ENCODE peak calls at places on chromosome 1, in four cellular contexts. H is WTC11, Z is HepG2, Y is K562. W is an unnamed sample.

GRCh38 chr1:10724052-10724494 is 72.4 kb downstream of the CASZ1 start:
- DNase-seq in H (no peak), Z (no peak), Y (no peak), W (peak)

GRCh38 chr1:205601209-205601608 is 30.6 kb downstream of the ELK4 start:
- DNase-seq in Y (no peak), H (no peak), Z (peak), W (no peak)

GRCh38 chr1:201870397-201870796 is 18.3 kb upstream of the SHISA4 start:
- DNase-seq in Y (no peak), Z (no peak), H (no peak), W (no peak)

GRCh38 chr1:23589506-23589872 is 30.2 kb upstream of the ID3 start:
- DNase-seq in Y (no peak), Z (no peak), H (no peak), W (no peak)

GRCh38 chr1:12150456-12151200 is 16.2 kb upstream of the TNFRSF1B start:
- DNase-seq in H (no peak), Z (no peak), Y (no peak), W (no peak)

GRCh38 chr1:21510885-21511578 is 1.8 kb downstream of the ALPL start:
- DNase-seq in Y (no peak), Z (no peak), H (no peak), W (peak)

GRCh38 chr1:118116909-118117308 is 68.1 kb downstream of the SPAG17 start:
- DNase-seq in Z (peak), H (no peak), Y (no peak), W (no peak)

GRCh38 chr1:156420209-156421061 is 51.4 kb downstream of the RHBG start:
- DNase-seq in H (peak), Y (peak), Z (no peak), W (no peak)

GRCh38 chr1:117128323-117129079 is 7.0 kb upstream of the TRIM45 start:
- DNase-seq in Y (no peak), Z (no peak), H (no peak), W (peak)

DNA sequence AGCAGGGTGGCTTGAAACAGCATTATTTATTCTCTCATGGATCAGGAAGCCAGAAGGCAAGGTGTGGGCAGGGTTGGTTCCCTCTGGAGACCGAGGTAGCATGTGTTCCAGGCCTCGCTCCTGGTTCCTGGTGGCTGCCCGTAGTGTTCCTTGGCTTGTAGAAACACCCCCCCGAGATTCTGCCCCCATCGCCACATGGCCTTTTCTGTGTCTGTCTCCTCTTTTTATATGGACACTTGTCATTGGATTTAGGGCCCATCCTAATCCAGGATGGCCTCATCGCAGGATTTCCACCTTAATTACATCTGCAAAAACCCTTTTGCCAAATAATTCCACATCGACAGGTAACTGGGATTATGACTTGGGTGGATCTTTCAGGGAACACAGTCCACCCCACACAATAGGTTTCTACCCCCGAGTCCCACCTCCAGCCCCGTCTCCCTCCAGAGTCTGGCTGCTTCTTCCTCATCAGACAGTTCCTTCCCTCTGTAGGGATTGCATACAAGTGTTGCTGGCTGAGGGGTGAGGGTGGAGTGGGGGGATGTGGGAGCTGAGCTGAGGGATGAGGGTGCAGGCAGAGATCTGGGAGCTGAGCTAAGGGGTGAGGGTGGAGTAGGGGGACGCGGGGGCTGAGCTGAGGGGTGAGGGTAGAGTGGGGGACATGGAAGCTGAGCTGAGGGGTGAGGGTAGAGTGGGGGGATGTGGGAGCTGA is 12.3 kb upstream of the NPHP4 start:
- DNase-seq in Z (no peak), Y (no peak), H (no peak), W (no peak)
- TF ChIP-seq NR3C1 in Z (no peak), Y (no peak), H (no peak), W (no peak)

DNA sequence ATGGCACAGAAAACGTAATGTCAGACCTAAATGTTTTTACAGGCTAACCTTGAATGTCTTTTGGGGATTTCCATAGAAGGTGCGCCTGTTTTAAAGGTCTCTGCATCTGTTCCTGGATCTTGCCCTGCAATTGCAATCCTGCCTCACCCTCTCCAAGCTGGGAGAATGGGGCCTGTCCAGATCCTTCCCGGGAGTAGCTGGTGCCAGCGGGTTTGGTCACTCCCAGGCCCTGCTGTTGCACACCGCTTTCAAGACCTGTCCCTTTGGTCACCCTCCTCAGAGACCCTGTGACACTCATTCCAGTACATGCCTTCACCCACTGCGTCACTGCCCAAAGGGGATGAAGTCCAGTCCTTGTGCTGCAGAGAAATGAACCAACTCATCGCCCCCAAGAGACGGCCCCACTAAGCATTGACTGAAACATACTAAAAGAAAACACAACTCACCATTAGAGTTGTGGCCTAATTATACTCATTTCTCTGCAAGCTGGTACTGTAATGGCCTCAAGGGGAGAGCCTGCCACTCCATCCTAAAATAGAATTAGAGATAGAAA is 1.9 kb upstream of the IRF2BP2 start:
- DNase-seq in Y (no peak), Z (peak), H (peak), W (peak)
- TF ChIP-seq NR3C1 in Y (no peak), Z (no peak), H (no peak), W (no peak)

DNA sequence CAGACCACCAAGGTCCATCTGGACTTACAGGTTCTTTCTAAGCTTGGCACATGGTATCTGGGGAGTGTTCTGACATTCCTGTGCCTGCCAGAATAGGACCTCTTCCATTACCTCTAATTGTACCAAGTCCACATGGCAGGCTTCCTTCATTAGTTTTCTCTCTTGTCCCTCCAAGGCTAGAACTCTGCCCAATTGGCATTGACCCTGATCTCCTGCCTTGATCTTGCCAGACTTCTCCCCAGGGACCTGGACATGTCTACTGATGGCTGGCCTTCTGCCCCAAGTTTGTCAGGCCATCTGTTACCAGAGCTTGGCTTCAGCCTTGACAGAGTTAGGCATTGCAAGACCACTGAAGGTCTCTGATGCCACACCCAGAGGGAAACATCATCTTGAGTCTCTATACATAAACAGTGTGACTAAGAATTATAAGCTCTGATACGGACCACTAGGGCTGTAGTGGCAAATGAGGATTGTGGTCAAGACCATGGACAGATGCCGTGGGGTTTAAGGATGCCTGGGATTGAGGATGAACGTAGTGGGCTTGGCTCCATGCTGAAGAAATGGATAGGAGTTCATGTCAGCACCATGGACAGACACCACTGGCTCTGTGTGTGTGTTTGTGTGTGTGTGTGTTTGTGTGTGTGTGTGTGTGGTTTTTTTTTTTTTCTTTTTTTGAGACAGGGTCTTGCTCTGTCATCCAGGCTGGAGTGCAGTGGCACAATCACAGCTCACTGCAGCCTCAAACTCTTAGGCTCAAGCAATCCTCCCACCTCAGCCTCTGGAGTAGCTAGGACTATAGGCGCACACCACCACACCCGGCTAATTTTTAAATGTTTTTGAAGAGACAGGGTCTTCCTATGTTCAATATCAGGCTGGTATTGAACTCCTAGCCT is 19.5 kb upstream of the PSMB2 start:
- DNase-seq in Y (peak), Z (no peak), H (peak), W (peak)
- TF ChIP-seq NR3C1 in Y (no peak), Z (no peak), H (no peak), W (no peak)

DNA sequence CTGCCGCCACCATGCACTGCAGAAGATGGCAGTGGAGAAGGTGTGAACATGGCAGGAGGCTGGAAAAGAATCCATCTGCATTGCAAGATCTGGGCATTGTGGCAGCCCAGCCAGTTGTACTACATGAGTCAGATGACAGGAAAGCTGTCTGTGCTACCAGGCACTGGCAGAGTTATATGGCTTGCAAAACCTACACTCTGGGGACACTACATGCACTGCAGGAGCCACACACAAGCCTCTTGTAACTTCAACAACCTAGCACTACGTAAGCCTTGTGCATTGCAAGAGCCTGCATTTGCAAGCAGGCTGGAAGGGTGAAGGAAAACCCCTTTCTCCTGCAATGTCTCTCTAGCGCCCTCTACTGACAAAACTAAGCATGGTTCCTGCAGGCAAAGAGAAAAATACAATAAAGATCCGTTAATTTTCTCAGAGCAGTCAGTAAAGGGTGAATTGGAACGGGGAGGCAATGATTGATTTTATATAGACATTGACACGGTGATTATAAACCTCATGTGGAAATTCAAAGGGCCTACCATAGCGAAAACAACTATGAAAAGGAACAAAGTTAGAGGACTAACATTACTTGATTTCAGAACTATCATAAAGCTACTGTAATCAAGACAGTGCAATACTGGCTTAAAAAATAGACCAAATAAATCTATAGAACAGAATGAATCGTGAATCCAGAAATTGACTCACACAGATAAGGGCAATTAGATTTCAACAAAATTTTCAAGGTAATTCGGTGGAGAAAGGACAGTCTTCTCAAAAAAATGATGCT is 26.2 kb upstream of the DYNLT5 start:
- DNase-seq in Z (peak), Y (peak), H (peak), W (peak)
- TF ChIP-seq NR3C1 in Z (no peak), Y (no peak), H (no peak), W (no peak)

DNA sequence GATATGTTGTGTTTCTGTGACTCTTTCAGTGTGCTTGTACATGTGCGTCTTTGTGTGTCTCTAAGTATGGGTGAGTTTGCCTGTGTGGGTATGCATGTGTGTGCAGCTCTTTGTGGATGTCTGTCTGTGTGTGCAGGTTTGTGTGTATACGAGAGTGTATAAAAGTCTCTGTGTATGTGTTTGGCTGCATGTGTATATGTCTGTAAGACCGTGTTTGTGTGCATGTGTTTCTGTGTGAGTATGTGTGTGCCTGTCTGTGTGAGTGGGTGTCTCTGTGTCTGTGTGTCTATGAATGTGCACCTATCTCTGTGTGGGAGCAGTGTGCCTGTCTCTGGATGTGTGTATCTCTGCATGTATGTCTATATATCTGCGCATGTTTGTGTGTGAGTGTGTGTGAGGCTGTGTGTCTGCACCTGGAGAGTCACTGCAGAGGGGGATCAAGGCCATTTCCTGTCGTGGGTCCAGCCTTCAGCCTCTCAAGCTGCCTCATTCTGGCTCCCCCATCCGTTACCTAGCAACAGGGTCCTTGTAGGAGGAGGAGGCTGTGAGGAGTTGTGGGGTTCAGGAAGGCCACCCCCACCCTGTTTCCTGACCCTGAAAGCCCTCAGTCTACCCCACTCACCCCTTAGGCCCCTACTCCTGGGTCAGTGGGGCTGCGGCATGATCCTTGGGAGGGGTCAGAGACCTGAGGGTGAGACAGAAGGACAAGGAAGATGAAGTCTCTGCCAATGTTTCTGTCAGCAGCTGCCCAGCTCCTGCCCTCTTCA is 10.3 kb downstream of the FGR start:
- DNase-seq in Y (no peak), Z (no peak), H (no peak), W (no peak)
- TF ChIP-seq NR3C1 in Y (no peak), Z (no peak), H (no peak), W (no peak)

GRCh38 chr1:74824497-74825107 is 91.7 kb downstream of the TYW3 start:
- DNase-seq in Y (no peak), Z (no peak), H (no peak), W (no peak)
- TF ChIP-seq NR3C1 in Y (no peak), Z (no peak), H (no peak), W (no peak)

GRCh38 chr1:45857101-45857700 is 53.8 kb downstream of the MAST2 start:
- DNase-seq in Z (peak), Y (no peak), H (no peak), W (no peak)

GRCh38 chr1:45863117-45863670 is 59.8 kb downstream of the MAST2 start:
- DNase-seq in H (no peak), Y (no peak), Z (no peak), W (no peak)

GRCh38 chr1:45854724-45855123 is 51.3 kb downstream of the MAST2 start:
- DNase-seq in H (no peak), Y (no peak), Z (peak), W (no peak)

GRCh38 chr1:45862008-45862407 is 58.6 kb downstream of the MAST2 start:
- DNase-seq in H (no peak), Y (no peak), Z (no peak), W (no peak)

GRCh38 chr1:45859221-45859620 is 55.8 kb downstream of the MAST2 start:
- DNase-seq in Z (no peak), Y (no peak), H (no peak), W (no peak)
- TF ChIP-seq NR3C1 in Z (no peak), Y (no peak), H (no peak), W (no peak)